ENCODE peak calls at places on chromosome 4, in six cellular contexts. B is K562, F is SK-N-SH, L is A549, C is GM12878, W is HepG2. E is an unnamed sample.

GRCh38 chr4:168503652-168504362 is 7.0 kb downstream of the PALLD start:
- DNase-seq in C (no peak), B (no peak), W (no peak), L (no peak), F (no peak), E (no peak)

GRCh38 chr4:78692815-78693156 is 83.4 kb upstream of the BMP2K start:
- DNase-seq in B (no peak), C (no peak), W (no peak), F (no peak), L (no peak), E (no peak)

GRCh38 chr4:54745031-54745770 is 87.4 kb downstream of the KIT start:
- DNase-seq in W (no peak), B (no peak), L (no peak), F (no peak), C (no peak), E (peak)

GRCh38 chr4:76784237-76784636 is 113.7 kb downstream of the SOWAHB start:
- DNase-seq in W (no peak), L (peak), F (no peak), B (peak), C (no peak), E (no peak)

GRCh38 chr4:103994059-103994458 is 274.3 kb upstream of the TACR3 start:
- DNase-seq in C (no peak), L (peak), F (no peak), B (no peak), W (peak), E (no peak)

GRCh38 chr4:19494958-19495357 is 756.7 kb upstream of the SLIT2 start:
- DNase-seq in L (no peak), C (no peak), W (no peak), F (no peak), B (no peak), E (peak)

GRCh38 chr4:77152421-77152820 is 4.6 kb upstream of the CCNG2 start:
- DNase-seq in F (no peak), L (no peak), B (no peak), C (no peak), W (no peak), E (peak)

GRCh38 chr4:2822461-2823300 is 21.0 kb upstream of the ADD1 start:
- DNase-seq in C (no peak), B (no peak), W (no peak), F (no peak), L (no peak), E (no peak)

DNA sequence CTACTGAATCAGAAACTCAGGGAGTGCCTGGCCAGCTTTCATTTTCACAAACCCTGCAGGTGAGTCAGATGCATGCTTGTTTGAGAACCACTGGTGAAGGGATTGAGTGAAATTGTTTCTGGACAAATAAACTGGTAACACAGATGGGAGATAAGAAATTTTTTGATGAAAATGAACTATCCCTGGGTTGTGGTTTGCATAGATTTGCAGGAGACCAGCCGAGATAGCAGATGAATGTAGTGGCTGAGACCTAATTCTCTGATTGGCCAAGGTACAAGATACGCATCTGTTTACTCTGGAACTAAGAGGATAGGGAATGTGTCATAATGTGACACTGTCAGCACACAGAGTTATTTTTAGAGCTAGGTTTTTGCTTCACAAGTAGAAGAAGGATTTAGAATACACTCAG is 117.8 kb upstream of the NOCT start:
- DNase-seq in B (peak), C (no peak), W (peak), F (peak), L (peak), E (peak)
- TF ChIP-seq SMC3 in B (no peak), C (no peak), W (no peak), F (no peak), L (no peak), E (no peak)

GRCh38 chr4:123994917-123995316 is 598.3 kb downstream of the SPRY1 start:
- DNase-seq in F (no peak), L (peak), W (no peak), B (no peak), C (no peak), E (no peak)
- TF ChIP-seq SMC3 in F (no peak), L (no peak), W (no peak), B (no peak), C (no peak), E (no peak)

GRCh38 chr4:185387957-185388356 is 7.8 kb downstream of the LRP2BP start:
- DNase-seq in C (no peak), B (no peak), W (no peak), F (no peak), L (no peak), E (no peak)

GRCh38 chr4:185384061-185384460 is 11.7 kb downstream of the LRP2BP start:
- DNase-seq in L (no peak), F (no peak), B (no peak), C (no peak), W (no peak), E (no peak)

GRCh38 chr4:185383451-185383850 is 12.3 kb downstream of the LRP2BP start:
- DNase-seq in W (no peak), L (no peak), B (no peak), F (no peak), C (no peak), E (no peak)

GRCh38 chr4:185382754-185383153 is 13.0 kb downstream of the LRP2BP start:
- DNase-seq in L (no peak), F (no peak), C (no peak), W (peak), B (no peak), E (no peak)

DNA sequence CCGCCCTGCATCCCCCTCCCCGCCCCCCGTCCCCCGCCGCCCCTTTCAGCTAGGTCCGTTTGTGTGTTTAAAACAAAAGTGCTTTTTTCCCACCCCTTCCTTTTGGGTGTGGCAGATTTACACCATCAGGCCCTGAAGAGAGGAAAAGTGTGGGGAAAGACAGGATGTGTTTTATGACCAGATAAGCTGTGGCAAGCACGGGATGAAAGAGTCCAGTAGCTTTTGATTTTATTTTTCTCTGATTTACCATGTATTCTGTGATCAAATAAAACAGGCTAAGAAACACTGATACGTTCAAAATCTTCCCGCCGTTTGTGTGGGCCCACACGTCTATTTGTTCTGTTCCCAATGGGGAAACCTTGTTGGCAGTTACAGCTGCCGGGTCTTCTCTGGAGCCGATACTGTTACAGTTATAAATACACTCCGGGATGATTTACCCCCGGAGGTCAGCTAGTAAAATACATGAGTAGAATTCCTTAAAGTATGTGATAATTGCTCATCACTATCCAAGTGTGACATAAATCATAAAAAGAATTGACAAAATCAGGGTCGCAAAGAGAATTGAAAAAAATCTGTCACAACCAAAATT is 10.8 kb downstream of the LRP2BP start:
- DNase-seq in B (peak), W (no peak), C (no peak), F (no peak), L (no peak), E (no peak)
- TF ChIP-seq SMC3 in B (no peak), W (no peak), C (no peak), F (no peak), L (no peak), E (no peak)

GRCh38 chr4:155530290-155530689 is 136.4 kb upstream of the GUCY1A1 start:
- DNase-seq in L (no peak), C (no peak), W (no peak), B (no peak), F (no peak), E (no peak)
- TF ChIP-seq SMC3 in L (no peak), C (no peak), W (no peak), B (no peak), F (no peak), E (no peak)

GRCh38 chr4:32562010-32562409 is 1841.8 kb downstream of the PCDH7 start:
- DNase-seq in W (no peak), C (no peak), F (no peak), B (no peak), L (no peak), E (no peak)

GRCh38 chr4:32560306-32560705 is 1840.1 kb downstream of the PCDH7 start:
- DNase-seq in C (no peak), F (no peak), L (no peak), B (no peak), W (no peak), E (no peak)
- TF ChIP-seq SMC3 in C (no peak), F (no peak), L (no peak), B (no peak), W (no peak), E (no peak)

GRCh38 chr4:21469438-21470032 is 479.0 kb downstream of the KCNIP4 start:
- DNase-seq in B (no peak), C (no peak), L (no peak), F (peak), W (peak), E (no peak)
- TF ChIP-seq SMC3 in B (no peak), C (no peak), L (no peak), F (peak), W (peak), E (no peak)